ENCODE peak calls at places on chromosomes 5 and 9, in nine cellular contexts. One of them, this sample, is unnamed.

GRCh38 chr5:7794301-7794700 is 56.6 kb downstream of the CFAP90 start:
- DNase-seq in astrocyte of the cerebellum: no peak
- DNase-seq in psoas muscle: no peak
- DNase-seq in H1: no peak
- DNase-seq in left ventricle myocardium inferior: no peak
- DNase-seq in fibroblast of lung: no peak
- DNase-seq in fibroblast of pulmonary artery: no peak
- DNase-seq in fibroblast of mammary gland: no peak
- DNase-seq in lower leg skin: no peak
- DNase-seq in this sample: no peak

GRCh38 chr5:133790898-133791297 is 177.5 kb downstream of the C5orf15 start:
- DNase-seq in astrocyte of the cerebellum: no peak
- DNase-seq in psoas muscle: no peak
- DNase-seq in H1: no peak
- DNase-seq in left ventricle myocardium inferior: no peak
- DNase-seq in fibroblast of lung: no peak
- DNase-seq in fibroblast of pulmonary artery: no peak
- DNase-seq in fibroblast of mammary gland: no peak
- DNase-seq in lower leg skin: no peak
- DNase-seq in this sample: no peak

GRCh38 chr9:36151306-36152210 is 15.0 kb downstream of the GLIPR2 start:
- DNase-seq in astrocyte of the cerebellum: no peak
- DNase-seq in psoas muscle: peak
- DNase-seq in H1: no peak
- DNase-seq in left ventricle myocardium inferior: peak
- DNase-seq in fibroblast of lung: peak
- DNase-seq in fibroblast of pulmonary artery: peak
- DNase-seq in fibroblast of mammary gland: peak
- DNase-seq in lower leg skin: no peak
- DNase-seq in this sample: peak

GRCh38 chr5:125342938-125343401 is 596.5 kb upstream of the ZNF608 start:
- DNase-seq in astrocyte of the cerebellum: peak
- DNase-seq in psoas muscle: no peak
- DNase-seq in H1: no peak
- DNase-seq in left ventricle myocardium inferior: no peak
- DNase-seq in fibroblast of lung: peak
- DNase-seq in fibroblast of pulmonary artery: peak
- DNase-seq in fibroblast of mammary gland: peak
- DNase-seq in lower leg skin: no peak
- DNase-seq in this sample: peak

GRCh38 chr5:95644351-95645042 is 2.1 kb upstream of the RFESD start:
- DNase-seq in astrocyte of the cerebellum: peak
- DNase-seq in psoas muscle: no peak
- DNase-seq in H1: no peak
- DNase-seq in left ventricle myocardium inferior: no peak
- DNase-seq in fibroblast of lung: peak
- DNase-seq in fibroblast of pulmonary artery: peak
- DNase-seq in fibroblast of mammary gland: peak
- DNase-seq in lower leg skin: peak
- DNase-seq in this sample: peak

GRCh38 chr9:87714819-87715218 is 11.1 kb upstream of the CTSL start:
- DNase-seq in astrocyte of the cerebellum: peak
- DNase-seq in psoas muscle: no peak
- DNase-seq in H1: no peak
- DNase-seq in left ventricle myocardium inferior: no peak
- DNase-seq in fibroblast of lung: peak
- DNase-seq in fibroblast of pulmonary artery: peak
- DNase-seq in fibroblast of mammary gland: peak
- DNase-seq in lower leg skin: peak
- DNase-seq in this sample: peak

GRCh38 chr5:88388476-88389170 is 120.0 kb upstream of the TMEM161B start:
- DNase-seq in astrocyte of the cerebellum: no peak
- DNase-seq in psoas muscle: no peak
- DNase-seq in H1: peak
- DNase-seq in left ventricle myocardium inferior: no peak
- DNase-seq in fibroblast of lung: no peak
- DNase-seq in fibroblast of pulmonary artery: no peak
- DNase-seq in fibroblast of mammary gland: no peak
- DNase-seq in lower leg skin: no peak
- DNase-seq in this sample: no peak

GRCh38 chr5:2009986-2010914 is 127.5 kb upstream of the IRX4 start:
- DNase-seq in astrocyte of the cerebellum: no peak
- DNase-seq in psoas muscle: no peak
- DNase-seq in H1: no peak
- DNase-seq in left ventricle myocardium inferior: no peak
- DNase-seq in fibroblast of lung: no peak
- DNase-seq in fibroblast of pulmonary artery: no peak
- DNase-seq in fibroblast of mammary gland: no peak
- DNase-seq in lower leg skin: no peak
- DNase-seq in this sample: no peak

GRCh38 chr5:90855296-90855990 is 296.8 kb downstream of the ADGRV1 start:
- DNase-seq in astrocyte of the cerebellum: no peak
- DNase-seq in psoas muscle: no peak
- DNase-seq in H1: no peak
- DNase-seq in left ventricle myocardium inferior: no peak
- DNase-seq in fibroblast of lung: no peak
- DNase-seq in fibroblast of pulmonary artery: no peak
- DNase-seq in fibroblast of mammary gland: no peak
- DNase-seq in lower leg skin: no peak
- DNase-seq in this sample: peak

GRCh38 chr5:60722416-60722815 is 22.4 kb upstream of the DEPDC1B start:
- DNase-seq in astrocyte of the cerebellum: no peak
- DNase-seq in psoas muscle: no peak
- DNase-seq in H1: no peak
- DNase-seq in left ventricle myocardium inferior: no peak
- DNase-seq in fibroblast of lung: no peak
- DNase-seq in fibroblast of pulmonary artery: no peak
- DNase-seq in fibroblast of mammary gland: no peak
- DNase-seq in lower leg skin: no peak
- DNase-seq in this sample: no peak

GRCh38 chr5:135438712-135439111 is 8.4 kb downstream of the DCANP1 start:
- DNase-seq in astrocyte of the cerebellum: no peak
- DNase-seq in psoas muscle: no peak
- DNase-seq in H1: no peak
- DNase-seq in left ventricle myocardium inferior: no peak
- DNase-seq in fibroblast of lung: no peak
- DNase-seq in fibroblast of pulmonary artery: no peak
- DNase-seq in fibroblast of mammary gland: no peak
- DNase-seq in lower leg skin: peak
- DNase-seq in this sample: no peak

GRCh38 chr5:167250996-167251395 is 1040.4 kb upstream of the WWC1 start:
- DNase-seq in astrocyte of the cerebellum: no peak
- DNase-seq in psoas muscle: no peak
- DNase-seq in H1: no peak
- DNase-seq in left ventricle myocardium inferior: no peak
- DNase-seq in fibroblast of lung: no peak
- DNase-seq in fibroblast of pulmonary artery: no peak
- DNase-seq in fibroblast of mammary gland: no peak
- DNase-seq in lower leg skin: no peak
- DNase-seq in this sample: no peak

GRCh38 chr5:67293177-67293576 is 96.6 kb upstream of the CD180 start:
- DNase-seq in astrocyte of the cerebellum: no peak
- DNase-seq in psoas muscle: no peak
- DNase-seq in H1: no peak
- DNase-seq in left ventricle myocardium inferior: no peak
- DNase-seq in fibroblast of lung: no peak
- DNase-seq in fibroblast of pulmonary artery: no peak
- DNase-seq in fibroblast of mammary gland: no peak
- DNase-seq in lower leg skin: no peak
- DNase-seq in this sample: no peak

GRCh38 chr5:67291066-67291465 is 94.5 kb upstream of the CD180 start:
- DNase-seq in astrocyte of the cerebellum: no peak
- DNase-seq in psoas muscle: no peak
- DNase-seq in H1: no peak
- DNase-seq in left ventricle myocardium inferior: no peak
- DNase-seq in fibroblast of lung: no peak
- DNase-seq in fibroblast of pulmonary artery: no peak
- DNase-seq in fibroblast of mammary gland: no peak
- DNase-seq in lower leg skin: no peak
- DNase-seq in this sample: no peak

GRCh38 chr5:67290620-67291019 is 94.0 kb upstream of the CD180 start:
- DNase-seq in astrocyte of the cerebellum: no peak
- DNase-seq in psoas muscle: no peak
- DNase-seq in H1: no peak
- DNase-seq in left ventricle myocardium inferior: no peak
- DNase-seq in fibroblast of lung: peak
- DNase-seq in fibroblast of pulmonary artery: no peak
- DNase-seq in fibroblast of mammary gland: no peak
- DNase-seq in lower leg skin: no peak
- DNase-seq in this sample: no peak

GRCh38 chr5:67291671-67292070 is 95.1 kb upstream of the CD180 start:
- DNase-seq in astrocyte of the cerebellum: no peak
- DNase-seq in psoas muscle: no peak
- DNase-seq in H1: no peak
- DNase-seq in left ventricle myocardium inferior: no peak
- DNase-seq in fibroblast of lung: peak
- DNase-seq in fibroblast of pulmonary artery: no peak
- DNase-seq in fibroblast of mammary gland: no peak
- DNase-seq in lower leg skin: no peak
- DNase-seq in this sample: no peak

GRCh38 chr5:67292201-67292940 is 95.8 kb upstream of the CD180 start:
- DNase-seq in astrocyte of the cerebellum: no peak
- DNase-seq in psoas muscle: no peak
- DNase-seq in H1: no peak
- DNase-seq in left ventricle myocardium inferior: no peak
- DNase-seq in fibroblast of lung: no peak
- DNase-seq in fibroblast of pulmonary artery: no peak
- DNase-seq in fibroblast of mammary gland: no peak
- DNase-seq in lower leg skin: no peak
- DNase-seq in this sample: no peak
- TF ChIP-seq CTCF in astrocyte of the cerebellum: no peak
- TF ChIP-seq CTCF in psoas muscle: no peak
- TF ChIP-seq CTCF in H1: no peak
- TF ChIP-seq CTCF in left ventricle myocardium inferior: no peak
- TF ChIP-seq CTCF in fibroblast of lung: no peak
- TF ChIP-seq CTCF in fibroblast of pulmonary artery: no peak
- TF ChIP-seq CTCF in fibroblast of mammary gland: no peak
- TF ChIP-seq CTCF in lower leg skin: no peak
- TF ChIP-seq CTCF in this sample: no peak

DNA sequence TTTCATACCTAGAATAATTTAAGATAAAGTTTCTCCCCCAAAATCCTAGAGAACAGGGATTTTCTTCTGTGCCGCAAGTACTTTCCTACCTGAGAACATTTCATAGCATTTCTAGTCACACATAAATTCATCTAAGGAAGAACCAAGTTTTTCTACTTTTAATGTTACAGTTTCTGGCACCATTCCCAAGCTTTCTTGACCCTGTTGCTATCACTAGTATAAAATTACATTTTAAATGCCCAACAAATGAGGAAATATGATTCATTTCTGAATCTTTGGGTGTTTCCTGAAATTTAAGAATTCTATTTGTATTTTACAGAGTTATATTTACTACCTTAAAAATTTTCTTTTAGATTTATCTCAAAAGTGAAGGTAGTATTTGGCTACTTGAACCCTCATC is 137.8 kb downstream of the LPAR1 start:
- DNase-seq in astrocyte of the cerebellum: no peak
- DNase-seq in psoas muscle: no peak
- DNase-seq in H1: no peak
- DNase-seq in left ventricle myocardium inferior: no peak
- DNase-seq in fibroblast of lung: peak
- DNase-seq in fibroblast of pulmonary artery: peak
- DNase-seq in fibroblast of mammary gland: peak
- DNase-seq in lower leg skin: no peak
- DNase-seq in this sample: peak
- H3K4me3 ChIP-seq in astrocyte of the cerebellum: no peak
- H3K4me3 ChIP-seq in psoas muscle: no peak
- H3K4me3 ChIP-seq in H1: no peak
- H3K4me3 ChIP-seq in left ventricle myocardium inferior: no peak
- H3K4me3 ChIP-seq in fibroblast of lung: no peak
- H3K4me3 ChIP-seq in fibroblast of pulmonary artery: no peak
- H3K4me3 ChIP-seq in fibroblast of mammary gland: no peak
- H3K4me3 ChIP-seq in lower leg skin: no peak
- H3K4me3 ChIP-seq in this sample: no peak

GRCh38 chr5:168324864-168325615 is 33.6 kb downstream of the WWC1 start:
- DNase-seq in astrocyte of the cerebellum: no peak
- DNase-seq in psoas muscle: no peak
- DNase-seq in H1: no peak
- DNase-seq in left ventricle myocardium inferior: no peak
- DNase-seq in fibroblast of lung: no peak
- DNase-seq in fibroblast of pulmonary artery: no peak
- DNase-seq in fibroblast of mammary gland: no peak
- DNase-seq in lower leg skin: peak
- DNase-seq in this sample: no peak
- TF ChIP-seq CTCF in astrocyte of the cerebellum: no peak
- TF ChIP-seq CTCF in psoas muscle: no peak
- TF ChIP-seq CTCF in H1: no peak
- TF ChIP-seq CTCF in left ventricle myocardium inferior: no peak
- TF ChIP-seq CTCF in fibroblast of lung: no peak
- TF ChIP-seq CTCF in fibroblast of pulmonary artery: no peak
- TF ChIP-seq CTCF in fibroblast of mammary gland: no peak
- TF ChIP-seq CTCF in lower leg skin: no peak
- TF ChIP-seq CTCF in this sample: no peak

DNA sequence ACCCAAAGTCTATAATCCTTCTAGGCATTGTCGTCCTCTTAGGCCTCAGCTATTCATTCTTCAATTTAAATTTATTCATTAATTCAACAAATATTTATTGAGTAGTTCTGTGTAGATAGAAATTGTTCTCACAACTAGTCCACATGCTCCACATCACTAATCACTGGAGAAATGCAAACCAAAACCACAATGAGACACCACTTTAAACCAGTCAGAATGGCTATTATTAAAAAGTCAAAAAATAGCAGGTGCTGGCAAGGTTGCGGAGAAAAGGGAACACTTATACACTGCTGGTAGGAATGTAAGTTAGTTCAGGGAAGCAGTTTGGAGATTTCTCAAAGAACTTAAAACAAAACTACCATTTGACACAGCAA is 51.1 kb upstream of the TNFSF15 start:
- DNase-seq in astrocyte of the cerebellum: no peak
- DNase-seq in psoas muscle: no peak
- DNase-seq in H1: no peak
- DNase-seq in left ventricle myocardium inferior: no peak
- DNase-seq in fibroblast of lung: no peak
- DNase-seq in fibroblast of pulmonary artery: no peak
- DNase-seq in fibroblast of mammary gland: peak
- DNase-seq in lower leg skin: no peak
- DNase-seq in this sample: no peak
- H3K4me3 ChIP-seq in astrocyte of the cerebellum: no peak
- H3K4me3 ChIP-seq in psoas muscle: no peak
- H3K4me3 ChIP-seq in H1: no peak
- H3K4me3 ChIP-seq in left ventricle myocardium inferior: no peak
- H3K4me3 ChIP-seq in fibroblast of lung: no peak
- H3K4me3 ChIP-seq in fibroblast of pulmonary artery: no peak
- H3K4me3 ChIP-seq in fibroblast of mammary gland: no peak
- H3K4me3 ChIP-seq in lower leg skin: no peak
- H3K4me3 ChIP-seq in this sample: no peak